ENCODE peak calls at places on chromosomes 2 and 18, in seven cellular contexts. X is neural crest cell; K is activated T-helper 1 cell treated with anti-CD3 and anti-CD28 coated beads, Interleukin-2, amount 50 U/mL, for 16 hours; L is MCF 10A; N is mesendoderm; Z is WTC11; M is iris pigment epithelial cell. T is an unnamed sample.
A peak's percentile ranks its signal among the peaks of the same experiment; 100 is the strongest.

GRCh38 chr2:159832858-159833257 is 34.9 kb upstream of the CD302 start:
- DNase-seq in N (no peak), L (no peak), M (no peak), X (no peak), K (no peak), Z (no peak), T (no peak)

GRCh38 chr18:30175621-30176225 is 866.8 kb downstream of the DSC3 start:
- DNase-seq in Z (no peak), X (no peak), M (no peak), N (no peak), K (no peak), L (no peak), T (no peak)

GRCh38 chr2:217625475-217626245 is 377.1 kb downstream of the TNS1 start:
- DNase-seq in M (peak; percentile 56), Z (no peak), N (no peak), K (no peak), X (no peak), L (no peak), T (no peak)

GRCh38 chr2:95346236-95346737 is 49.1 kb downstream of the KCNIP3 start:
- DNase-seq in X (no peak), Z (no peak), L (peak; percentile 69), M (peak; percentile 49), N (no peak), K (no peak), T (peak; percentile 55)

GRCh38 chr2:129894616-129895015 is 84.8 kb upstream of the RAB6C start:
- DNase-seq in L (no peak), N (no peak), X (no peak), K (no peak), M (no peak), Z (no peak), T (peak; percentile 7)

GRCh38 chr18:70671889-70672551 is 383.2 kb downstream of the SOCS6 start:
- DNase-seq in X (no peak), L (no peak), K (no peak), N (no peak), Z (no peak), M (no peak), T (no peak)

GRCh38 chr18:48798334-48799197 is 152.2 kb downstream of the SMAD7 start:
- DNase-seq in X (no peak), L (no peak), N (no peak), Z (peak; percentile 6), M (no peak), K (no peak), T (peak; percentile 35)

GRCh38 chr2:201781583-201782051 is 884 bp upstream of the ALS2 start:
- DNase-seq in Z (no peak), M (no peak), L (no peak), K (no peak), N (no peak), X (no peak), T (no peak)

GRCh38 chr2:141554810-141555209 is 576.0 kb downstream of the LRP1B start:
- DNase-seq in L (peak; percentile 50), N (peak; percentile 67), Z (no peak), K (no peak), X (peak; percentile 2), M (peak; percentile 64), T (peak; percentile 54)

GRCh38 chr2:164625378-164625971 is 4.2 kb upstream of the GRB14 start:
- DNase-seq in K (no peak), N (no peak), M (peak; percentile 29), L (peak; percentile 53), Z (no peak), X (no peak), T (no peak)

GRCh38 chr2:122758967-122759366 is 1003.5 kb downstream of the TSN start:
- DNase-seq in K (no peak), Z (no peak), L (no peak), N (no peak), X (no peak), M (no peak), T (no peak)

GRCh38 chr2:173858297-173858731 is 106.9 kb downstream of the SP3 start:
- DNase-seq in Z (no peak), M (no peak), L (no peak), K (no peak), X (no peak), N (no peak), T (no peak)

GRCh38 chr2:44793322-44793870 is 148.1 kb upstream of the SIX3 start:
- DNase-seq in M (peak; percentile 39), K (no peak), L (peak; percentile 46), N (peak; percentile 69), X (no peak), Z (peak; percentile 55), T (no peak)

GRCh38 chr18:11500153-11501122 is 109.0 kb upstream of the SLC35G4 start:
- DNase-seq in K (no peak), Z (no peak), X (peak; percentile 12), N (peak; percentile 62), M (peak; percentile 98), L (peak; percentile 98), T (peak; percentile 98)

GRCh38 chr2:199810422-199811250 is 40.4 kb downstream of the FTCDNL1 start:
- DNase-seq in Z (no peak), N (no peak), X (no peak), L (peak; percentile 8), K (no peak), M (no peak), T (no peak)

GRCh38 chr2:65267008-65267407 is 39.4 kb downstream of the ACTR2 start:
- DNase-seq in M (no peak), X (no peak), Z (no peak), K (no peak), L (no peak), N (no peak), T (no peak)

T was measured in islet precursor cell.